ENCODE peak calls at places on chromosomes 13 and 19, in five cellular contexts. H, G, O, F and B are unnamed samples.

GRCh38 chr19:18477974-18478373 is 40.0 kb upstream of the ISYNA1 start:
- DNase-seq in H (no peak), G (no peak), O (no peak), F (no peak), B (no peak)

GRCh38 chr19:3585301-3586123 is at the start of gene GIPC3:
- DNase-seq in H (no peak), G (no peak), O (peak; percentile 67), F (no peak), B (no peak)

GRCh38 chr19:55487884-55488687 is at the start of gene SSC5D:
- DNase-seq in H (no peak), G (peak; percentile 90), O (peak; percentile 77), F (no peak), B (no peak)

GRCh38 chr19:13983213-13983889 is 22.8 kb downstream of the RFX1 start:
- DNase-seq in H (no peak), G (no peak), O (no peak), F (no peak), B (no peak)

GRCh38 chr19:45547965-45548609 is 36.5 kb downstream of the OPA3 start:
- DNase-seq in H (no peak), G (no peak), O (peak; percentile 7), F (peak; percentile 85), B (no peak)

GRCh38 chr19:8577247-8577646 is at the start of gene MYO1F:
- DNase-seq in H (no peak), G (peak; percentile 78), O (peak; percentile 45), F (peak; percentile 66), B (no peak)

GRCh38 chr19:48926909-48927308 is 6.6 kb upstream of the DHDH start:
- DNase-seq in H (no peak), G (peak; percentile 82), O (peak; percentile 53), F (peak; percentile 23), B (no peak)

GRCh38 chr13:96898855-96899254 is 95.4 kb downstream of the OXGR1 start:
- DNase-seq in H (no peak), G (no peak), O (no peak), F (no peak), B (no peak)

GRCh38 chr19:12939908-12940533 is 1.6 kb downstream of the CALR start:
- DNase-seq in H (no peak), G (no peak), O (peak; percentile 13), F (no peak), B (no peak)

GRCh38 chr19:3123088-3123721 is 12.6 kb upstream of the GNA15 start:
- DNase-seq in H (no peak), G (no peak), O (no peak), F (no peak), B (no peak)

GRCh38 chr19:30799854-30800755 is 427.9 kb downstream of the ZNF536 start:
- DNase-seq in H (no peak), G (no peak), O (peak; percentile 76), F (peak; percentile 39), B (no peak)

GRCh38 chr19:45215391-45216191 is 29.6 kb downstream of the EXOC3L2 start:
- DNase-seq in H (peak; percentile 60), G (no peak), O (no peak), F (no peak), B (no peak)

GRCh38 chr19:50492303-50493052 is 15.8 kb upstream of the GARIN5A start:
- DNase-seq in H (no peak), G (peak; percentile 45), O (peak; percentile 56), F (no peak), B (no peak)

GRCh38 chr19:53019684-53020083 is 6.0 kb downstream of the ERVV-1 start:
- DNase-seq in H (no peak), G (no peak), O (no peak), F (no peak), B (no peak)

GRCh38 chr19:46081928-46082727 is 41.3 kb upstream of the IGFL4 start:
- DNase-seq in H (no peak), G (no peak), O (peak; percentile 59), F (no peak), B (no peak)

GRCh38 chr19:46390121-46390858 is 23.1 kb downstream of the CCDC8 start:
- DNase-seq in H (no peak), G (peak; percentile 59), O (no peak), F (no peak), B (no peak)

GRCh38 chr19:33879818-33880575 is 83.3 kb downstream of the KCTD15 start:
- DNase-seq in H (peak; percentile 51), G (no peak), O (no peak), F (no peak), B (no peak)

GRCh38 chr13:42548731-42549554 is 25.0 kb upstream of the TNFSF11 start:
- DNase-seq in H (no peak), G (peak; percentile 67), O (no peak), F (peak; percentile 29), B (no peak)

GRCh38 chr19:47547175-47547574 is 25.8 kb downstream of the ZNF541 start:
- DNase-seq in H (no peak), G (no peak), O (no peak), F (no peak), B (no peak)

GRCh38 chr13:31394491-31394890 is 194.7 kb downstream of the B3GLCT start:
- DNase-seq in H (no peak), G (no peak), O (no peak), F (no peak), B (no peak)

GRCh38 chr13:22372261-22372660 is 701.4 kb downstream of the FGF9 start:
- DNase-seq in H (no peak), G (no peak), O (no peak), F (no peak), B (no peak)

GRCh38 chr19:13281567-13282291 is 131.5 kb downstream of the IER2 start:
- DNase-seq in H (no peak), G (no peak), O (no peak), F (no peak), B (no peak)

GRCh38 chr19:45929247-45929646 is 14.7 kb upstream of the NANOS2 start:
- DNase-seq in H (no peak), G (no peak), O (no peak), F (no peak), B (no peak)

GRCh38 chr19:52917531-52917930 is 5.7 kb downstream of the ZNF888 start:
- DNase-seq in H (no peak), G (no peak), O (no peak), F (no peak), B (no peak)

GRCh38 chr13:70249332-70250064 is 141.2 kb upstream of the KLHL1 start:
- DNase-seq in H (no peak), G (no peak), O (no peak), F (no peak), B (no peak)

GRCh38 chr13:49098198-49098597 is 121.9 kb upstream of the MLNR start:
- DNase-seq in H (no peak), G (no peak), O (no peak), F (no peak), B (no peak)

GRCh38 chr13:85693889-85694511 is 105.2 kb downstream of the SLITRK6 start:
- DNase-seq in H (no peak), G (no peak), O (no peak), F (no peak), B (no peak)

GRCh38 chr19:18446145-18446810 is 8.3 kb upstream of the ISYNA1 start:
- DNase-seq in H (no peak), G (no peak), O (no peak), F (no peak), B (no peak)

GRCh38 chr13:113129921-113130750 is 7.5 kb downstream of the F10 start:
- DNase-seq in H (peak; percentile 46), G (no peak), O (no peak), F (no peak), B (no peak)

GRCh38 chr13:21133077-21133476 is 43.3 kb downstream of the SKA3 start:
- DNase-seq in H (no peak), G (no peak), O (no peak), F (no peak), B (no peak)

GRCh38 chr19:3696660-3696995 is 3.6 kb downstream of the PIP5K1C start:
- DNase-seq in H (no peak), G (no peak), O (no peak), F (no peak), B (no peak)

GRCh38 chr19:4811328-4812131 is 20.0 kb downstream of the TICAM1 start:
- DNase-seq in H (peak; percentile 89), G (peak; percentile 87), O (peak; percentile 75), F (peak; percentile 90), B (no peak)

GRCh38 chr19:50465986-50466771 is 10.1 kb upstream of the EMC10 start:
- DNase-seq in H (no peak), G (no peak), O (peak; percentile 78), F (peak; percentile 69), B (no peak)

GRCh38 chr19:16612631-16613030 is 15.4 kb downstream of the MED26 start:
- DNase-seq in H (no peak), G (no peak), O (no peak), F (no peak), B (no peak)
- TF ChIP-seq POLR2A in H (no peak), G (no peak), O (no peak), F (no peak), B (no peak)

GRCh38 chr13:98217597-98217996 is 40.5 kb upstream of the RNF113B start:
- DNase-seq in H (no peak), G (no peak), O (no peak), F (no peak), B (no peak)

GRCh38 chr13:98215508-98215907 is 38.4 kb upstream of the RNF113B start:
- DNase-seq in H (no peak), G (no peak), O (no peak), F (no peak), B (no peak)

GRCh38 chr13:98214707-98215106 is 37.6 kb upstream of the RNF113B start:
- DNase-seq in H (no peak), G (no peak), O (no peak), F (peak; percentile 61), B (no peak)

GRCh38 chr13:98216711-98217110 is 39.6 kb upstream of the RNF113B start:
- DNase-seq in H (no peak), G (no peak), O (no peak), F (no peak), B (no peak)

GRCh38 chr13:98216135-98216565 is 39.1 kb upstream of the RNF113B start:
- DNase-seq in H (no peak), G (no peak), O (no peak), F (no peak), B (no peak)
- TF ChIP-seq POLR2AphosphoS5 in H (no peak), G (no peak), O (no peak), F (no peak), B (no peak)

DNA sequence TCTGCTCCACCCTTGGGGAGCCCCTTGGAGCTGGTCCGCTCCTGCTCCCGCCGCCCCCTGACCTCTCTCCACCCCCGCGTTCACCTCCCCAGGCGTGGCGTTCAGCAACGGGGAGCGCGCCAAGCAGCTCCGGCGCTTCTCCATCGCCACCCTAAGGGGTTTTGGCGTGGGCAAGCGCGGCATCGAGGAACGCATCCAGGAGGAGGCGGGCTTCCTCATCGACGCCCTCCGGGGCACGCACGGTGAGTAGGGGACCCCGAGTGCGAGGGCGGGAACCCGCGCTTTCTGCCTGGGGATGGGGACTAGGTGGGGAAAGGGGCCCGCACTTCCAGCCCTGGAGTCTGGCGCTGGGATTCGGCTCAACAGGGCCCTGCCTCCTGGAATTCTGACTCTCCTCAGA is 1.7 kb downstream of the CYP2A13 start:
- DNase-seq in H (no peak), G (no peak), O (no peak), F (no peak), B (no peak)
- H3K4me3 ChIP-seq in H (no peak overlapping the region), G (no peak overlapping the region), O (no peak overlapping the region), F (no peak overlapping the region), B (no peak overlapping the region)

DNA sequence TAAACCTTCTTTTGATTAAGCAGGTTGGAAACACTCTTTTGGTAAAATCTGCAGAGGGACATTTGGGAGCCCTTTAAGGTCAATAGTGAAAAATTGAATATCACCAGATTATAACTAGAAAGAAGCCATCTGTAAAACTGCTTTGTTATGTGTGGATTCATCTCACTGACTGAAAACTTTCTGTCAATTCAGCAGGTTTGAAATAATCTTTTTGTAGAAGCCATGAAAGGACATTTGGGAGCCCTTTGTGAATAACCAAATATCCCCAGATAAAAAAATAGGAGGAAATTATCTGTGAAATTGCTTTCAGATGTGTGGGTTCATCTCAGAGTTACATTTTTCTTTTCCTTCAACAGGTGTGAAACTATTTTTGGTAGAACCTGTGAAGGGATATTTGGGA is 1690.7 kb downstream of the UQCRFS1 start:
- DNase-seq in H (no peak), G (no peak), O (no peak), F (no peak), B (no peak)
- TF ChIP-seq POLR2A in H (no peak), G (no peak), O (no peak), F (no peak), B (no peak)